ENCODE peak calls at places on chromosome 11, in seven cellular contexts. M is pancreas; Z is activated CD4-positive, alpha-beta T cell treated with anti-CD3 and anti-CD28 coated beads, Interleukin-2, amount 50 U/mL, for 24 hours; X is Caki2; Q is NCI-H460; C is lower lobe of right lung; L is fibroblast of lung. N is an unnamed sample.

GRCh38 chr11:8309862-8310261 is 46.2 kb upstream of the LMO1 start:
- DNase-seq in M (no peak), L (no peak), Q (no peak), X (no peak), Z (no peak), C (no peak), N (no peak)

GRCh38 chr11:32574446-32574845 is 9.2 kb upstream of the EIF3M start:
- DNase-seq in Z (no peak), M (no peak), C (no peak), L (no peak), X (no peak), Q (no peak), N (no peak)

GRCh38 chr11:2156416-2157182 is 4.4 kb downstream of the INS start:
- DNase-seq in L (peak; percentile 17), C (peak; percentile 79), M (peak; percentile 87), X (peak; percentile 42), Q (peak; percentile 52), Z (peak; percentile 39), N (peak; percentile 87)

GRCh38 chr11:98674390-98674789 is 346.4 kb upstream of the CNTN5 start:
- DNase-seq in L (no peak), Q (no peak), X (no peak), C (no peak), Z (no peak), M (no peak), N (no peak)

GRCh38 chr11:117621226-117621625 is 175.8 kb downstream of the DSCAML1 start:
- DNase-seq in Q (no peak), M (no peak), C (no peak), X (no peak), L (no peak), Z (no peak), N (no peak)

GRCh38 chr11:118530683-118531596 is at the start of gene TMEM25:
- DNase-seq in Q (no peak), M (peak; percentile 78), X (peak; percentile 43), Z (peak; percentile 54), L (peak; percentile 66), C (peak; percentile 75), N (peak; percentile 86)

GRCh38 chr11:113176561-113176960 is 137.8 kb upstream of the TTC12 start:
- DNase-seq in C (no peak), Z (no peak), Q (no peak), L (peak; percentile 73), X (no peak), M (no peak), N (no peak)

GRCh38 chr11:15874699-15875098 is 481.6 kb downstream of the SOX6 start:
- DNase-seq in X (no peak), L (no peak), M (no peak), Z (no peak), Q (no peak), C (no peak), N (no peak)

GRCh38 chr11:90364527-90364926 is 141.7 kb upstream of the CHORDC1 start:
- DNase-seq in X (no peak), M (no peak), L (no peak), Q (no peak), Z (no peak), C (no peak), N (no peak)

GRCh38 chr11:8338138-8338537 is 74.5 kb upstream of the LMO1 start:
- DNase-seq in X (no peak), Z (no peak), Q (peak; percentile 27), L (no peak), M (peak; percentile 59), C (peak; percentile 72), N (peak; percentile 72)

GRCh38 chr11:106473089-106473722 is 395.7 kb downstream of the AASDHPPT start:
- DNase-seq in Q (no peak), X (no peak), C (no peak), Z (no peak), L (peak; percentile 48), M (no peak), N (no peak)

GRCh38 chr11:67053896-67054850 is 2.5 kb upstream of the RHOD start:
- DNase-seq in Q (peak; percentile 52), L (peak; percentile 93), X (peak; percentile 79), M (peak; percentile 69), Z (peak; percentile 17), C (no peak), N (no peak)

GRCh38 chr11:70483077-70483861 is 84.9 kb downstream of the CTTN start:
- DNase-seq in Q (no peak), C (peak; percentile 85), L (peak; percentile 81), X (peak; percentile 83), M (peak; percentile 4), Z (no peak), N (peak; percentile 72)

GRCh38 chr11:61004037-61004641 is 32.7 kb downstream of the CD6 start:
- DNase-seq in X (no peak), C (no peak), M (no peak), Z (no peak), Q (no peak), L (peak; percentile 76), N (no peak)

GRCh38 chr11:123251656-123252344 is 56.8 kb upstream of the CLMP start:
- DNase-seq in C (no peak), L (no peak), Q (no peak), M (no peak), X (no peak), Z (no peak), N (peak; percentile 93)

GRCh38 chr11:111785886-111786412 is 19.8 kb upstream of the PPP2R1B start:
- DNase-seq in M (no peak), X (no peak), L (no peak), Z (no peak), Q (no peak), C (no peak), N (no peak)